ENCODE peak calls at places on chromosomes 2 and 18, in six cellular contexts. H is posterior cingulate gyrus, V is aorta, B is upper lobe of right lung, D is uterus, I is adipocyte. F is an unnamed sample.

GRCh38 chr2:215619989-215620388 is 184.1 kb upstream of the FN1 start:
- DNase-seq in H (no peak), V (peak; percentile 72), B (peak; percentile 71), D (no peak), I (no peak), F (no peak)

GRCh38 chr18:52150050-52150449 is 189.9 kb upstream of the DCC start:
- DNase-seq in H (no peak), V (no peak), B (no peak), D (no peak), I (no peak), F (no peak)

GRCh38 chr18:8439091-8439490 is 170.1 kb upstream of the RAB12 start:
- DNase-seq in H (no peak), V (no peak), B (no peak), D (no peak), I (no peak), F (no peak)

GRCh38 chr18:10417679-10418078 is 36.8 kb upstream of the APCDD1 start:
- DNase-seq in H (no peak), V (no peak), B (no peak), D (no peak), I (peak; percentile 76), F (no peak)

GRCh38 chr2:201618744-201619654 is 24.3 kb downstream of the TMEM237 start:
- DNase-seq in H (peak; percentile 10), V (peak; percentile 84), B (peak; percentile 90), D (peak; percentile 75), I (peak; percentile 52), F (no peak)

GRCh38 chr2:196528486-196529223 is 110.9 kb upstream of the CCDC150 start:
- DNase-seq in H (no peak), V (no peak), B (no peak), D (no peak), I (peak; percentile 26), F (no peak)

GRCh38 chr2:181128199-181128598 is 147.8 kb downstream of the UBE2E3 start:
- DNase-seq in H (no peak), V (no peak), B (no peak), D (no peak), I (no peak), F (no peak)

GRCh38 chr2:108935231-108935863 is 53.7 kb downstream of the EDAR start:
- DNase-seq in H (no peak), V (no peak), B (no peak), D (no peak), I (no peak), F (no peak)

GRCh38 chr2:40281021-40281940 is 170.6 kb downstream of the SLC8A1 start:
- DNase-seq in H (no peak), V (no peak), B (no peak), D (no peak), I (peak; percentile 82), F (no peak)

GRCh38 chr2:169670937-169671336 is 23.3 kb downstream of the CFAP210 start:
- DNase-seq in H (no peak), V (no peak), B (no peak), D (no peak), I (no peak), F (no peak)

GRCh38 chr18:26471826-26472225 is 76.5 kb downstream of the KCTD1 start:
- DNase-seq in H (no peak), V (no peak), B (no peak), D (no peak), I (no peak), F (no peak)

GRCh38 chr18:22165603-22166069 is 3.8 kb upstream of the GATA6 start:
- DNase-seq in H (no peak), V (no peak), B (no peak), D (no peak), I (no peak), F (no peak)

GRCh38 chr2:138732651-138733050 is 47.5 kb downstream of the NXPH2 start:
- DNase-seq in H (no peak), V (no peak), B (no peak), D (no peak), I (no peak), F (no peak)

GRCh38 chr2:236317938-236318396 is 53.8 kb upstream of the ASB18 start:
- DNase-seq in H (no peak), V (no peak), B (peak; percentile 77), D (no peak), I (no peak), F (no peak)

GRCh38 chr18:64893349-64893748 is 744.5 kb upstream of the LINC00305 start:
- DNase-seq in H (no peak), V (no peak), B (no peak), D (no peak), I (no peak), F (no peak)

GRCh38 chr2:107303964-107304363 is 418.0 kb upstream of the ST6GAL2 start:
- DNase-seq in H (no peak), V (no peak), B (no peak), D (no peak), I (no peak), F (no peak)

GRCh38 chr2:46434851-46435273 is 44.5 kb upstream of the TMEM247 start:
- DNase-seq in H (no peak), V (no peak), B (no peak), D (no peak), I (peak; percentile 36), F (no peak)

GRCh38 chr2:1594281-1595171 is 149.8 kb downstream of the PXDN start:
- DNase-seq in H (no peak), V (no peak), B (peak; percentile 55), D (peak; percentile 11), I (no peak), F (no peak)

GRCh38 chr2:7671312-7671711 is 754.1 kb downstream of the RNF144A start:
- DNase-seq in H (no peak), V (peak; percentile 54), B (no peak), D (peak; percentile 20), I (peak; percentile 52), F (no peak)

GRCh38 chr2:6793371-6793770 is 72.3 kb downstream of the CMPK2 start:
- DNase-seq in H (no peak), V (no peak), B (no peak), D (no peak), I (peak; percentile 57), F (no peak)

GRCh38 chr2:122145805-122146204 is 390.4 kb downstream of the TSN start:
- DNase-seq in H (no peak), V (no peak), B (no peak), D (no peak), I (no peak), F (no peak)

GRCh38 chr2:236133410-236134012 is 34.7 kb downstream of the GBX2 start:
- DNase-seq in H (no peak), V (no peak), B (peak; percentile 54), D (no peak), I (no peak), F (no peak)

GRCh38 chr2:112121682-112122254 is 16.4 kb upstream of the FBLN7 start:
- DNase-seq in H (no peak), V (no peak), B (no peak), D (no peak), I (peak; percentile 86), F (no peak)

GRCh38 chr2:227890495-227891079 is 19.2 kb downstream of the DAW1 start:
- DNase-seq in H (no peak), V (no peak), B (no peak), D (no peak), I (peak; percentile 93), F (peak; percentile 51)

GRCh38 chr2:27735263-27735904 is 36.1 kb upstream of the MRPL33 start:
- DNase-seq in H (no peak), V (peak; percentile 93), B (peak; percentile 94), D (peak; percentile 76), I (peak; percentile 64), F (no peak)

GRCh38 chr18:35750929-35751328 is 169.4 kb downstream of the GALNT1 start:
- DNase-seq in H (no peak), V (no peak), B (no peak), D (no peak), I (no peak), F (no peak)